ENCODE peak calls at places on chromosomes 5 and 9, in five cellular contexts. One of them, this sample, is unnamed.

GRCh38 chr9:27033815-27034403 is 28.4 kb upstream of the LRRC19 start:
- DNase-seq in lung: peak; percentile 44
- DNase-seq in testis: peak; percentile 77
- DNase-seq in gastrocnemius medialis: peak; percentile 23
- DNase-seq in lower lobe of right lung: no peak
- DNase-seq in this sample: peak; percentile 84

GRCh38 chr5:31251032-31251431 is 57.5 kb downstream of the CDH6 start:
- DNase-seq in gastrocnemius medialis: no peak
- DNase-seq in testis: no peak
- DNase-seq in lower lobe of right lung: no peak
- DNase-seq in lung: no peak
- DNase-seq in this sample: no peak

GRCh38 chr5:94017579-94017978 is 276.2 kb upstream of the POU5F2 start:
- DNase-seq in testis: no peak
- DNase-seq in lung: no peak
- DNase-seq in lower lobe of right lung: no peak
- DNase-seq in gastrocnemius medialis: no peak
- DNase-seq in this sample: no peak

GRCh38 chr9:128072144-128073021 is 4.4 kb downstream of the SLC25A25 start:
- DNase-seq in gastrocnemius medialis: peak; percentile 67
- DNase-seq in testis: peak; percentile 86
- DNase-seq in lung: peak; percentile 85
- DNase-seq in lower lobe of right lung: peak; percentile 77
- DNase-seq in this sample: no peak

GRCh38 chr5:59856324-59856723 is 37.2 kb downstream of the PDE4D start:
- DNase-seq in lung: no peak
- DNase-seq in gastrocnemius medialis: no peak
- DNase-seq in testis: no peak
- DNase-seq in lower lobe of right lung: no peak
- DNase-seq in this sample: no peak

GRCh38 chr5:142685418-142686209 is at the start of gene FGF1:
- DNase-seq in lower lobe of right lung: no peak
- DNase-seq in lung: no peak
- DNase-seq in testis: no peak
- DNase-seq in gastrocnemius medialis: no peak
- DNase-seq in this sample: no peak

GRCh38 chr5:16964821-16965220 is 28.7 kb upstream of the MYO10 start:
- DNase-seq in gastrocnemius medialis: no peak
- DNase-seq in lower lobe of right lung: no peak
- DNase-seq in testis: no peak
- DNase-seq in lung: peak; percentile 32
- DNase-seq in this sample: no peak

GRCh38 chr5:150507283-150508020 is 479 bp upstream of the NDST1 start:
- DNase-seq in gastrocnemius medialis: no peak
- DNase-seq in lower lobe of right lung: no peak
- DNase-seq in lung: no peak
- DNase-seq in testis: no peak
- DNase-seq in this sample: peak; percentile 81

GRCh38 chr5:149416977-149417713 is 38.1 kb upstream of the IL17B start:
- DNase-seq in gastrocnemius medialis: no peak
- DNase-seq in lung: no peak
- DNase-seq in lower lobe of right lung: peak; percentile 20
- DNase-seq in testis: no peak
- DNase-seq in this sample: no peak

GRCh38 chr9:133932176-133932575 is 59.9 kb downstream of the VAV2 start:
- DNase-seq in gastrocnemius medialis: no peak
- DNase-seq in lower lobe of right lung: no peak
- DNase-seq in lung: no peak
- DNase-seq in testis: no peak
- DNase-seq in this sample: no peak

GRCh38 chr9:107285292-107285691 is 2.2 kb downstream of the RAD23B start:
- DNase-seq in gastrocnemius medialis: no peak
- DNase-seq in lung: no peak
- DNase-seq in lower lobe of right lung: no peak
- DNase-seq in testis: no peak
- DNase-seq in this sample: no peak

GRCh38 chr9:37031081-37031480 is 3.0 kb downstream of the PAX5 start:
- DNase-seq in testis: no peak
- DNase-seq in gastrocnemius medialis: no peak
- DNase-seq in lower lobe of right lung: no peak
- DNase-seq in lung: no peak
- DNase-seq in this sample: no peak

GRCh38 chr5:102826629-102827028 is 71.5 kb downstream of the PAM start:
- DNase-seq in lung: no peak
- DNase-seq in lower lobe of right lung: no peak
- DNase-seq in testis: no peak
- DNase-seq in gastrocnemius medialis: no peak
- DNase-seq in this sample: no peak

GRCh38 chr9:99345936-99346335 is 123.9 kb downstream of the SEC61B start:
- DNase-seq in lung: no peak
- DNase-seq in gastrocnemius medialis: no peak
- DNase-seq in lower lobe of right lung: no peak
- DNase-seq in testis: no peak
- DNase-seq in this sample: no peak

GRCh38 chr5:2917524-2917923 is 166.0 kb upstream of the IRX2 start:
- DNase-seq in testis: peak; percentile 84
- DNase-seq in lung: peak; percentile 14
- DNase-seq in lower lobe of right lung: no peak
- DNase-seq in gastrocnemius medialis: no peak
- DNase-seq in this sample: no peak

GRCh38 chr9:135957431-135957830 is 3.7 kb downstream of the UBAC1 start:
- DNase-seq in testis: no peak
- DNase-seq in lung: no peak
- DNase-seq in lower lobe of right lung: no peak
- DNase-seq in gastrocnemius medialis: no peak
- DNase-seq in this sample: no peak

GRCh38 chr9:135955981-135956797 is 5.0 kb downstream of the UBAC1 start:
- DNase-seq in lung: no peak
- DNase-seq in testis: no peak
- DNase-seq in gastrocnemius medialis: peak; percentile 64
- DNase-seq in lower lobe of right lung: no peak
- DNase-seq in this sample: no peak

GRCh38 chr9:135959814-135960213 is 1.4 kb downstream of the UBAC1 start:
- DNase-seq in testis: no peak
- DNase-seq in lung: no peak
- DNase-seq in lower lobe of right lung: no peak
- DNase-seq in gastrocnemius medialis: peak; percentile 65
- DNase-seq in this sample: no peak

GRCh38 chr9:135958485-135958884 is 2.7 kb downstream of the UBAC1 start:
- DNase-seq in testis: no peak
- DNase-seq in gastrocnemius medialis: peak; percentile 67
- DNase-seq in lower lobe of right lung: no peak
- DNase-seq in lung: no peak
- DNase-seq in this sample: no peak

DNA sequence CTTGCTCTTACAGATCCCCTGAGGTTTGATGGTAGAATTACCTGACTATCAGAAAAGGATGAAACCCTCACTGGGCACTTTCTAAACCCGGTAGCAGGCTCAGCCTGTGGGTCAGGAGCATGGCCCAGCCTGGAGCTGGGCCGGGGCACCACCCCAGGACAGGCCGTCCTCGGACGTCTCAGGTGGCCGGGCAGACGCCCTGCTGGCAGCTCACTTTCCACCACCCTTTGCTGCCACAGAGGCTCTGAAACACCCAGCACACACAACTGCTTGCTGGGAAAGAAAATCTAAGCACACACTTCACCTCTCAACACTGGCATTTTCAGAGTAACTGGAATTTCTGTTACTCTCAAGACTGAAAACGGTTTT is 4.4 kb downstream of the UBAC1 start:
- DNase-seq in testis: no peak
- DNase-seq in gastrocnemius medialis: peak; percentile 92
- DNase-seq in lower lobe of right lung: no peak
- DNase-seq in lung: no peak
- DNase-seq in this sample: no peak
- H3K4me3 ChIP-seq in testis: no peak overlapping the region
- H3K4me3 ChIP-seq in gastrocnemius medialis: peak overlapping the region; percentile 53
- H3K4me3 ChIP-seq in lower lobe of right lung: no peak overlapping the region
- H3K4me3 ChIP-seq in lung: no peak overlapping the region
- H3K4me3 ChIP-seq in this sample: no peak overlapping the region

DNA sequence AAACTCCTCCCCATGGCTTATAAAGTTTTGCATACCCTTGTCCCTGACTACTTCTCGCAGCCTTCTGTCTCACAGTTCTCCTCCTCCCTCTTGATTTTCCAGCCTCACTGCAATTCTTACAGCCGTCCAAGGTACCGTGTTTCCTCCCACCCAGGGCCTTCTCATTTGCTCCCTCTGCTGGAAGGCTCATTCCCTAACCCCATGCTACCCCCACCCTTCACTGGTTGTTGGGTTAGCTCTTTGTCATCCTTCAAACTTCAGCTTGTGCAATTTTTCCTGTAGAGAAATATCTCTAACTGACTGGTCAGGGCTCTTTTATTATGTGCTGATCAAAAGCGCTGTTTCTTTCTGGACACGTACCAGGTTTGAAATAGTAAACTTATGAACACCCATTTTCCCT is 329.2 kb downstream of the EBF1 start:
- DNase-seq in lung: no peak
- DNase-seq in testis: no peak
- DNase-seq in lower lobe of right lung: no peak
- DNase-seq in gastrocnemius medialis: no peak
- DNase-seq in this sample: peak; percentile 12
- TF ChIP-seq CTCF in lung: no peak
- TF ChIP-seq CTCF in testis: no peak
- TF ChIP-seq CTCF in lower lobe of right lung: no peak
- TF ChIP-seq CTCF in gastrocnemius medialis: no peak
- TF ChIP-seq CTCF in this sample: no peak

DNA sequence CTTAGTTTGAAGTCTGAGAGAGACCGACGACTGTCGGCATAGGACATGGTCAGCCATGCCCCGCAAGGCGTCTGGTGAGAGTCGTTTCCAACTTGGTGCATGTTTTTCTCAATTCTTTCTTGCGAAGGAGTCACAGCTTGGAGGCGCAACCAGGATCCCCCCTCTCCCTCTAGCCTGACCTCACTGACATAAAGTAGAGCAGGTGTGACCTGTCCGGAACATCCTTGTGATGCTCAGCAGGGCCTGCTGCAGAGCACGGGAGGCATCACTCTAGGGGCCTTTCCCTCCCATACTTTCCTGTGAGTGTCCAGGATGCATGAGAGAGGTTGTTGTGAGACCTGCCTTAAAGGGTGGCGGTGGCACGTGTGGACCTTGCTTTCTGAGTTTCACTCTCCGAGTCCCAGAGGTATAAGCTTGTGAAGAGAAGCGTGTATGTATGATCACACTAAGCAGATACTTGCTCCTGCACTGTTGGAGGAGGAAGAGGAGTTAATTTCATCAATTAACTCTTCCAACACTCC is 5.0 kb downstream of the TENT4A start:
- DNase-seq in lung: peak; percentile 14
- DNase-seq in testis: no peak
- DNase-seq in gastrocnemius medialis: no peak
- DNase-seq in lower lobe of right lung: no peak
- DNase-seq in this sample: no peak
- H3K4me1 ChIP-seq in lung: peaks cover 20% of the 10 kb centered on the region
- H3K4me1 ChIP-seq in testis: peaks cover 46% of the 10 kb centered on the region
- H3K4me1 ChIP-seq in gastrocnemius medialis: peaks cover 79% of the 10 kb centered on the region
- H3K4me1 ChIP-seq in lower lobe of right lung: peaks cover 83% of the 10 kb centered on the region
- H3K4me1 ChIP-seq in this sample: peaks cover 29% of the 10 kb centered on the region

DNA sequence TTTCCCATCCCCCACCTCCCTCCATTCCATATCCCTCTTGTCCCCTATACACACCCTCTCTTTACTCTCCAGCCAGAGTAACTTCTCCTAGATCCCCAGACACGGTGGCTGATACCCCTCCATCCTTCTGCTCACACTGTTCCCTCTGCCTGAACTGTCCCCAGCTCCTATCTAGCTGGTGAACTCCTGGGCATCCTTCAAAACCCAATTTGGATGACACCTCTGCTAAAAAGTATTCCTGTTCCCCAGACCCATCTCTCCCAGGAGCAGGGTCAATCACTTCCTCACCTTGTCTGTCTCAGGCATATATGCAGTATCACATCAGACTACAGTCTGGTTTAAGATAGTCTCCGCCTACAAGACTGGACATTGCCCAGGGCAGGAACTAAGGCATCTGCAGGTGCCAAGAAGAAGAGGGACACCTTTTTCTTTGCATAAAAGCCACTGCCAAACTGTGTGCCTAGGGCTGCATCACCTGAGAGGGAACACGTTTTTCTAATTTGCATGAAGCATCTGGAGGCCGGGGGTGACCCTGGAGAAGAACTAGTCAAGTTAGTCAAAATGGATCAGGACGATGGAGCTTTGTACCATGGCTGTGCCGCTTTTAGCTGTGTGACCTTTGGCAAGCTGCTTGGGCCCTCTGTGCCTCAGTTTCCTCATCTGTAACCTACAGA is 27.1 kb downstream of the NR5A1 start:
- DNase-seq in lung: no peak
- DNase-seq in gastrocnemius medialis: no peak
- DNase-seq in lower lobe of right lung: no peak
- DNase-seq in testis: no peak
- DNase-seq in this sample: no peak
- H3K4me3 ChIP-seq in lung: no peak overlapping the region
- H3K4me3 ChIP-seq in gastrocnemius medialis: no peak overlapping the region
- H3K4me3 ChIP-seq in lower lobe of right lung: no peak overlapping the region
- H3K4me3 ChIP-seq in testis: no peak overlapping the region
- H3K4me3 ChIP-seq in this sample: no peak overlapping the region

DNA sequence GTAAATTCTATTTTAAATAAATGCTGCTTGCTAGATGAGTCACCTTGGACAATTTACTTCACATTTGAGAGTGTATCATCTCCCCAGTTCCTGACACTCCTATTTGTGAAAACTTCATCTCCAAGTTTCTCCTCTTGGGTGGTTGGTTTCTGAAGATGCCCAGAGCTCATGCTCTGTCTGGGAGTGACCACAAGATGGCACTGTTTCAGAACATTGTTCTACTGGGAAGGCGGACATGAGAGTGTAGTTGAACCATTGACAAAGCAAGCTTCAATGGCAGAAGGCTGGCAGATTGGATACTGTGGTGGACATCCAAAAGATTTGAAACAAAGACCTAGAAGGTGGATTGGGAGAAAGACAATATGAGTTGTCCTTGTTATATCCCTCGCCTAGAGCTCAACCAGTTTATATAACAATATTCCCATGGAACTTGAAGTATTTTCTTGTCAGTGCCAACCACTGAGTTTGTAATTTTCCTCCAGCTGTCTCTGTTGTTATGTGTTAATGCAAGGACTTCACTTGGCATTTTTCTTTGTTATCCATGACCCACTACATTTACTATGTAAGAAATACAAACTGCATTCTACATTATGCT is 234.3 kb upstream of the ANKH start:
- DNase-seq in testis: peak; percentile 73
- DNase-seq in lung: peak; percentile 40
- DNase-seq in lower lobe of right lung: no peak
- DNase-seq in gastrocnemius medialis: no peak
- DNase-seq in this sample: no peak
- TF ChIP-seq CTCF in testis: peak; percentile 67
- TF ChIP-seq CTCF in lung: peak; percentile 33
- TF ChIP-seq CTCF in lower lobe of right lung: peak; percentile 78
- TF ChIP-seq CTCF in gastrocnemius medialis: peak; percentile 24
- TF ChIP-seq CTCF in this sample: no peak

DNA sequence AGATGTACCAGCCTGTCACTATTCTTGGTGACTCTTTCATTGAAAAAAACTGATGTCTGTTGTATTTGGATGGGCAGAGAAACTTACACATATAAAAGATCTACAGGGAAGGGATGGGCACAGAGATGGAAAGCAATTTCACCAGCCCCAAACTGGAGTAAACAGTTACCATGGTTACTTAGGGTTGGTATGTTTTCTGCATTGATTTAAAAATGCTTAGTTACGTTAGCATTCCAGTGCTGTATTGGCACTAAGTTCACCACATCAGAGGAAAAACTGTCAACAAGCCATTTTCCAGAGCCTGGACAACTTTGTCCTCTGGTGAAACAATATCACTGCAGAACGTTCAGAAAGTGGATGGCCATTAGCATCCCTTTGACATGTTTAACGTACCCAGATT is 28.0 kb downstream of the MARCHF3 start:
- DNase-seq in lung: no peak
- DNase-seq in gastrocnemius medialis: no peak
- DNase-seq in lower lobe of right lung: no peak
- DNase-seq in testis: no peak
- DNase-seq in this sample: no peak
- H3K4me1 ChIP-seq in lung: peaks cover 24% of the 10 kb centered on the region
- H3K4me1 ChIP-seq in gastrocnemius medialis: peaks cover 17% of the 10 kb centered on the region
- H3K4me1 ChIP-seq in lower lobe of right lung: no peaks in the 10 kb centered on the region
- H3K4me1 ChIP-seq in testis: no peaks in the 10 kb centered on the region
- H3K4me1 ChIP-seq in this sample: peaks cover 14% of the 10 kb centered on the region